ENCODE peak calls at places on chromosomes 3 and 15, in eight cellular contexts. E is testis, M is lung, L is A549, V is Peyer's patch, X is astrocyte of the spinal cord, R is GM23338, T is AG04450. O is an unnamed sample.

GRCh38 chr3:187639912-187640822 is 30.0 kb downstream of the SST start:
- DNase-seq in V (no peak), E (no peak), T (no peak), L (no peak), R (no peak), X (no peak), M (no peak), O (no peak)

GRCh38 chr15:28147827-28148226 is 48.7 kb upstream of the OCA2 start:
- DNase-seq in V (no peak), M (no peak), X (no peak), T (no peak), L (no peak), R (no peak), E (no peak), O (peak; percentile 37)

GRCh38 chr3:104988491-104988890 is 378.2 kb upstream of the ALCAM start:
- DNase-seq in X (no peak), L (no peak), E (no peak), R (no peak), V (no peak), T (no peak), M (no peak), O (no peak)

GRCh38 chr3:107268461-107268860 is 108.8 kb upstream of the CCDC54 start:
- DNase-seq in T (no peak), X (no peak), R (no peak), V (no peak), E (no peak), M (no peak), L (no peak), O (no peak)

GRCh38 chr15:66716668-66717025 is 14.6 kb downstream of the SMAD6 start:
- DNase-seq in X (no peak), L (no peak), M (no peak), E (no peak), R (no peak), V (no peak), T (no peak), O (no peak)

GRCh38 chr15:34721802-34722795 is 32.7 kb downstream of the GJD2 start:
- DNase-seq in M (no peak), E (peak; percentile 58), R (peak; percentile 79), T (peak; percentile 3), X (peak; percentile 17), V (no peak), L (peak; percentile 59), O (peak; percentile 31)

GRCh38 chr15:37585966-37586656 is 348.3 kb upstream of the TMCO5A start:
- DNase-seq in X (peak; percentile 82), R (no peak), E (no peak), T (peak; percentile 41), L (no peak), V (no peak), M (no peak), O (peak; percentile 47)

GRCh38 chr3:112413722-112414121 is 80.8 kb downstream of the CD200 start:
- DNase-seq in M (no peak), L (no peak), V (peak; percentile 50), R (no peak), T (no peak), E (no peak), X (no peak), O (no peak)

GRCh38 chr3:71075481-71075880 is 508.0 kb downstream of the FOXP1 start:
- DNase-seq in T (no peak), R (no peak), X (no peak), L (no peak), V (no peak), M (no peak), E (no peak), O (no peak)

GRCh38 chr3:47527952-47528718 is 14.6 kb upstream of the ELP6 start:
- DNase-seq in T (no peak), X (no peak), E (no peak), R (no peak), M (no peak), V (no peak), L (no peak), O (peak; percentile 14)

GRCh38 chr3:147394168-147394941 is 12.0 kb downstream of the ZIC4 start:
- DNase-seq in V (no peak), X (peak; percentile 57), M (no peak), R (peak; percentile 56), T (no peak), L (no peak), E (no peak), O (peak; percentile 57)
- H3K4me3 ChIP-seq in V (peak overlapping the region; percentile 39), X (peak overlapping the region; percentile 66), M (no peak overlapping the region), R (peak overlapping the region; percentile 81), T (no peak overlapping the region), L (no peak overlapping the region), E (no peak overlapping the region), O (peak overlapping the region; percentile 83)

GRCh38 chr3:45904931-45905330 is 18.6 kb downstream of the CCR9 start:
- DNase-seq in M (no peak), V (no peak), R (no peak), T (no peak), L (no peak), E (no peak), X (no peak), O (no peak)

GRCh38 chr3:45907769-45908705 is 21.7 kb downstream of the CCR9 start:
- DNase-seq in M (no peak), L (no peak), V (no peak), X (peak; percentile 14), E (no peak), T (peak; percentile 33), R (no peak), O (peak; percentile 67)

GRCh38 chr3:45908761-45909160 is 22.4 kb downstream of the CCR9 start:
- DNase-seq in M (no peak), E (no peak), L (no peak), R (no peak), T (no peak), V (no peak), X (no peak), O (no peak)

GRCh38 chr3:45905755-45906154 is 19.4 kb downstream of the CCR9 start:
- DNase-seq in M (no peak), V (no peak), T (no peak), R (no peak), X (no peak), E (no peak), L (no peak), O (no peak)

GRCh38 chr3:45906681-45907220 is 20.4 kb downstream of the CCR9 start:
- DNase-seq in R (peak; percentile 61), E (peak; percentile 20), T (peak; percentile 44), V (no peak), L (no peak), X (peak; percentile 56), M (no peak), O (peak; percentile 81)
- TF ChIP-seq CTCF in R (peak; percentile 72), E (no peak), T (peak; percentile 66), V (no peak), L (no peak), X (peak; percentile 73), M (no peak), O (peak; percentile 66)

GRCh38 chr15:74792227-74793016 is 10.5 kb downstream of the CSK start:
- DNase-seq in V (no peak), R (no peak), T (no peak), M (no peak), X (no peak), L (no peak), E (no peak), O (no peak)

GRCh38 chr15:74790080-74790916 is 8.4 kb downstream of the CSK start:
- DNase-seq in M (no peak), T (peak; percentile 45), R (no peak), X (peak; percentile 95), V (no peak), L (no peak), E (peak; percentile 79), O (peak; percentile 90)

GRCh38 chr15:74791667-74792066 is 9.8 kb downstream of the CSK start:
- DNase-seq in R (no peak), L (no peak), E (no peak), T (no peak), M (no peak), X (no peak), V (no peak), O (no peak)

GRCh38 chr15:74789741-74790079 is 7.8 kb downstream of the CSK start:
- DNase-seq in L (no peak), R (no peak), M (no peak), T (no peak), V (no peak), E (no peak), X (no peak), O (no peak)

DNA sequence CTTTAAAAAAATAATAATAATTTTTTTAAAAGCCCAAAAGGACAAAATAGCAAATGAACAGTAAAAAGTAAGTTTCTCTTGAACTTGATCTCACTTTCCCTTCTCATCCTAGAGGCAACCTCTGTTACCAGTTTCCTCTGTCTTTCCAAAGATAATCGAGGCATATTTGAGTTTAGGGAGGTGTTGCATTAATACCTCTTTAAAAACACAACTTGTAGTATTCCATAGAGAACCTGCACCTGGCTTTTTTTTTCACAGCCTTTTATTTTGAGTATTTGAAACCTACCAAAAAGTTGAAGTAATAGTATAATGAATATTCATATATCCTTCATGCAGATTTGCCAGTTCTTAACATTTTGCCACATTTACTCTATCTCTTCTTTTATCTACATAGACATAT is 9.1 kb downstream of the CSK start:
- DNase-seq in T (no peak), E (no peak), L (no peak), V (no peak), R (no peak), M (no peak), X (no peak), O (no peak)
- H3K4me3 ChIP-seq in T (no peak overlapping the region), E (no peak overlapping the region), L (no peak overlapping the region), V (no peak overlapping the region), R (no peak overlapping the region), M (no peak overlapping the region), X (no peak overlapping the region), O (no peak overlapping the region)

GRCh38 chr15:90020041-90020735 is 19.1 kb downstream of the ZNF710 start:
- DNase-seq in T (no peak), M (no peak), E (no peak), X (no peak), R (no peak), V (no peak), L (no peak), O (no peak)

GRCh38 chr15:90019611-90020010 is 18.5 kb downstream of the ZNF710 start:
- DNase-seq in R (no peak), X (no peak), L (no peak), T (no peak), M (no peak), V (no peak), E (no peak), O (no peak)

GRCh38 chr15:90022345-90022744 is 21.2 kb downstream of the ZNF710 start:
- DNase-seq in M (no peak), E (no peak), R (no peak), V (peak; percentile 12), T (no peak), L (no peak), X (no peak), O (no peak)

GRCh38 chr15:90022905-90023700 is 22.0 kb downstream of the ZNF710 start:
- DNase-seq in R (no peak), V (peak; percentile 27), M (no peak), T (no peak), E (no peak), L (no peak), X (no peak), O (no peak)

GRCh38 chr15:90021108-90021507 is 20.0 kb downstream of the ZNF710 start:
- DNase-seq in V (no peak), X (no peak), L (no peak), T (no peak), E (no peak), M (no peak), R (no peak), O (no peak)
- TF ChIP-seq CTCF in V (no peak), X (no peak), L (no peak), T (no peak), E (no peak), M (no peak), R (no peak), O (no peak)